ENCODE peak calls at places on chromosome 14, in nine cellular contexts. O is A549, I is uterus, A is Peyer's patch, R is endothelial cell of umbilical vein, M is HepG2, T is heart left ventricle, P is K562, V is transverse colon. W is an unnamed sample.

GRCh38 chr14:74867673-74868072 is 8.3 kb downstream of the PROX2 start:
- DNase-seq in R (peak; percentile 71), P (no peak), T (no peak), I (no peak), A (peak; percentile 37), V (no peak), O (no peak), M (no peak), W (peak; percentile 71)

GRCh38 chr14:46215801-46216200 is 435.8 kb downstream of the RPL10L start:
- DNase-seq in O (no peak), P (no peak), V (no peak), I (no peak), R (no peak), T (no peak), A (no peak), M (no peak), W (no peak)

GRCh38 chr14:39456702-39457250 is 24.5 kb upstream of the FBXO33 start:
- DNase-seq in P (no peak), I (no peak), M (no peak), A (no peak), V (no peak), R (no peak), O (no peak), T (no peak), W (no peak)

GRCh38 chr14:105532735-105533141 is 6.4 kb downstream of the TMEM121 start:
- DNase-seq in O (peak; percentile 51), M (peak; percentile 56), P (peak; percentile 57), T (no peak), A (peak; percentile 79), I (no peak), R (no peak), V (no peak), W (peak; percentile 58)

GRCh38 chr14:52926994-52927393 is 23.9 kb downstream of the FERMT2 start:
- DNase-seq in T (no peak), R (peak; percentile 31), V (no peak), O (peak; percentile 20), I (no peak), P (no peak), M (peak; percentile 45), A (no peak), W (no peak)

GRCh38 chr14:60250318-60251035 is 1.5 kb downstream of the PPM1A start:
- DNase-seq in P (no peak), M (peak; percentile 49), I (no peak), O (peak; percentile 13), A (no peak), T (no peak), V (peak; percentile 26), R (no peak), W (no peak)

GRCh38 chr14:21227150-21227549 is 42.1 kb downstream of the HNRNPC start:
- DNase-seq in V (no peak), O (no peak), M (no peak), T (no peak), R (no peak), A (no peak), I (no peak), P (no peak), W (no peak)

GRCh38 chr14:62213516-62213915 is 451.3 kb downstream of the SNAPC1 start:
- DNase-seq in M (no peak), I (no peak), P (no peak), V (no peak), A (no peak), R (peak; percentile 12), O (no peak), T (no peak), W (no peak)

GRCh38 chr14:44658389-44658696 is 151.3 kb upstream of the FSCB start:
- DNase-seq in O (no peak), P (no peak), R (no peak), M (no peak), I (no peak), T (no peak), A (no peak), V (no peak), W (no peak)

GRCh38 chr14:102947321-102948103 is 25.0 kb downstream of the AMN start:
- DNase-seq in A (no peak), V (no peak), I (no peak), P (no peak), T (no peak), O (no peak), M (no peak), R (no peak), W (no peak)

GRCh38 chr14:52051861-52052260 is 17.0 kb downstream of the NID2 start:
- DNase-seq in T (no peak), O (no peak), P (no peak), A (no peak), I (no peak), V (no peak), M (no peak), R (no peak), W (no peak)

GRCh38 chr14:58821421-58821820 is 183.7 kb downstream of the DACT1 start:
- DNase-seq in P (no peak), V (no peak), T (no peak), O (no peak), I (no peak), A (no peak), M (no peak), R (no peak), W (no peak)

GRCh38 chr14:80271389-80271788 is 60.1 kb upstream of the DIO2 start:
- DNase-seq in R (no peak), O (no peak), M (no peak), T (no peak), A (no peak), I (no peak), V (no peak), P (no peak), W (no peak)

GRCh38 chr14:65927871-65928270 is 515.3 kb downstream of the FUT8 start:
- DNase-seq in M (no peak), P (no peak), T (no peak), V (peak; percentile 37), I (no peak), O (no peak), R (no peak), A (peak; percentile 56), W (no peak)

GRCh38 chr14:59265808-59266207 is 77.3 kb downstream of the DAAM1 start:
- DNase-seq in P (no peak), R (no peak), V (peak; percentile 35), A (no peak), O (no peak), T (no peak), M (no peak), I (no peak), W (no peak)

GRCh38 chr14:89252887-89253532 is 164.0 kb downstream of the FOXN3 start:
- DNase-seq in P (no peak), M (no peak), O (peak; percentile 11), R (no peak), V (no peak), A (no peak), T (no peak), I (no peak), W (no peak)

GRCh38 chr14:68792830-68793733 is at the start of gene ZFP36L1:
- DNase-seq in R (peak; percentile 97), I (peak; percentile 96), T (peak; percentile 96), A (peak; percentile 95), O (peak; percentile 97), P (peak; percentile 84), V (peak; percentile 94), M (peak; percentile 89), W (peak; percentile 98)

GRCh38 chr14:68795602-68796417 is 2.9 kb upstream of the ZFP36L1 start:
- DNase-seq in O (peak; percentile 90), R (peak; percentile 75), V (peak; percentile 87), T (peak; percentile 87), I (peak; percentile 87), P (peak; percentile 79), M (peak; percentile 70), A (peak; percentile 84), W (peak; percentile 95)

GRCh38 chr14:68794856-68795601 is 2.2 kb upstream of the ZFP36L1 start:
- DNase-seq in R (peak; percentile 67), O (peak; percentile 74), P (no peak), V (peak; percentile 54), M (no peak), T (peak; percentile 59), I (peak; percentile 80), A (peak; percentile 47), W (peak; percentile 80)

GRCh38 chr14:68793734-68794129 is 865 bp upstream of the ZFP36L1 start:
- DNase-seq in M (no peak), A (no peak), P (no peak), I (no peak), R (no peak), O (no peak), V (no peak), T (no peak), W (no peak)

GRCh38 chr14:68794130-68794855 is 1.4 kb upstream of the ZFP36L1 start:
- DNase-seq in I (peak; percentile 94), A (peak; percentile 84), P (peak; percentile 31), T (peak; percentile 92), M (peak; percentile 74), O (peak; percentile 86), V (peak; percentile 85), R (peak; percentile 83), W (peak; percentile 97)
- TF ChIP-seq POLR2A in I (peak; percentile 58), A (peak; percentile 43), P (peak; percentile 28), T (peak; percentile 73), M (peak; percentile 63), O (peak; percentile 48), V (peak; percentile 74), R (no peak), W (peak; percentile 84)

GRCh38 chr14:104394606-104394910 is 185.0 kb upstream of the C14orf180 start:
- DNase-seq in T (no peak), R (no peak), M (no peak), I (peak; percentile 5), O (no peak), P (no peak), A (peak; percentile 31), V (no peak), W (no peak)
- H3K4me1 ChIP-seq in T (peaks cover 24% of the 10 kb centered on the region), R (peaks cover 5% of the 10 kb centered on the region), M (no peaks in the 10 kb centered on the region), I (no peaks in the 10 kb centered on the region), O (no peaks in the 10 kb centered on the region), P (no peaks in the 10 kb centered on the region), A (no peaks in the 10 kb centered on the region), V (no peaks in the 10 kb centered on the region), W (no peaks in the 10 kb centered on the region)

DNA sequence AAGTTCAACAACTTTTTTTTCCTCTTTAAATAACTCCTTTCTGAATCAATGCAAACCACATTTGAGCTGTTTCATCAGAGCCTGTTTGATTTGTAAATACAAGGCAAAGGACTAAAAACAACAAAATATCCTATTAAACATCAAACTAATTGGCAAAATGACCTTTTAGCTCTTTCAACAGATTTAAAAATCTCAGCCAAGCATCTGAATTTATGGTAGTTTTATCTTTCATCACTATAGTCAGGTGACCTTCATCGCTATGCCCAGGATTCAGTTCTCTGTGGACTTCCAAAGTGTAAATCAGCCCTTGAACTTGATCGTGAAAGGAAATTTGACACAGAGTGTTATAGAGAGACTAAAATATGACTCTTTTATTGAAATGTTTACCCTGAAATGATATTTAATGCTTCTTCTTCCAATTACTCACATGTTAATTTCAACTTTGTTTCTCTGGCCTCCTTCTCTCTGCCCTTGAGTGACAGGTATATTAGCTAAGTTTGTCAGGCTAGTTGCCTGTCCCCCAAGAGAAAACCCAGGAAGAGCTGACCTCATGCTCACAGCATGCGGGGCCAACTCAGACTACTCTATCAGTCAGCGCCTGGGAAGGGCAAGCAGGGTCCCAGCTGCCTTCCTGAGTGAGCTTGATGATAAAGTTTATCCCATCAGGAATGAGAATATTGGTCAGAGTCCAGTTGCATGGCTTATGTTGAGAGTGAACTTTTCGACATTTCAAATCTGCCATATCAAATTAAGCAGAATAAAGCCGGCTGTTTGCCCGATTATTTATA is 1554.3 kb upstream of the FLRT2 start:
- DNase-seq in I (no peak), M (no peak), R (peak; percentile 97), O (no peak), V (no peak), P (no peak), T (peak; percentile 68), A (no peak), W (peak; percentile 65)
- TF ChIP-seq POLR2A in I (no peak), M (no peak), R (no peak), O (no peak), V (no peak), P (no peak), T (no peak), A (no peak), W (no peak)

GRCh38 chr14:36398463-36399291 is 78.2 kb upstream of the MBIP start:
- DNase-seq in V (no peak), I (no peak), T (no peak), A (no peak), M (no peak), P (no peak), O (no peak), R (no peak), W (no peak)
- H3K4me1 ChIP-seq in V (no peaks in the 10 kb centered on the region), I (no peaks in the 10 kb centered on the region), T (no peaks in the 10 kb centered on the region), A (no peaks in the 10 kb centered on the region), M (no peaks in the 10 kb centered on the region), P (no peaks in the 10 kb centered on the region), O (no peaks in the 10 kb centered on the region), R (no peaks in the 10 kb centered on the region), W (no peaks in the 10 kb centered on the region)

W was measured in sigmoid colon.